ENCODE peak calls at places on chromosomes 12 and 14, in seven cellular contexts. One of them, this sample, is unnamed.

GRCh38 chr12:49902399-49903350 is 1.0 kb downstream of the FAIM2 start:
- DNase-seq in HepG2: no peak
- DNase-seq in H1: no peak
- DNase-seq in GM12878: no peak
- DNase-seq in SK-N-SH: peak; percentile 62
- DNase-seq in NT2/D1: no peak
- DNase-seq in K562: peak; percentile 43
- DNase-seq in this sample: no peak

GRCh38 chr14:69886843-69887242 is 7.6 kb downstream of the SMOC1 start:
- DNase-seq in NT2/D1: no peak
- DNase-seq in HepG2: no peak
- DNase-seq in GM12878: no peak
- DNase-seq in K562: no peak
- DNase-seq in SK-N-SH: no peak
- DNase-seq in H1: no peak
- DNase-seq in this sample: no peak

GRCh38 chr12:6370994-6371754 is 4.2 kb downstream of the SCNN1A start:
- DNase-seq in GM12878: peak; percentile 34
- DNase-seq in NT2/D1: peak; percentile 100
- DNase-seq in SK-N-SH: no peak
- DNase-seq in K562: peak; percentile 73
- DNase-seq in HepG2: peak; percentile 97
- DNase-seq in H1: peak; percentile 77
- DNase-seq in this sample: peak; percentile 95

GRCh38 chr12:103855036-103855712 is 14.1 kb upstream of the NT5DC3 start:
- DNase-seq in HepG2: peak; percentile 65
- DNase-seq in SK-N-SH: no peak
- DNase-seq in GM12878: no peak
- DNase-seq in K562: no peak
- DNase-seq in H1: no peak
- DNase-seq in NT2/D1: no peak
- DNase-seq in this sample: no peak

GRCh38 chr12:131892711-131893604 is 1.5 kb upstream of the ULK1 start:
- DNase-seq in K562: no peak
- DNase-seq in H1: no peak
- DNase-seq in NT2/D1: no peak
- DNase-seq in GM12878: no peak
- DNase-seq in SK-N-SH: no peak
- DNase-seq in HepG2: no peak
- DNase-seq in this sample: no peak

GRCh38 chr12:45981075-45981837 is 9.1 kb downstream of the SCAF11 start:
- DNase-seq in HepG2: no peak
- DNase-seq in H1: no peak
- DNase-seq in SK-N-SH: no peak
- DNase-seq in K562: no peak
- DNase-seq in NT2/D1: no peak
- DNase-seq in GM12878: no peak
- DNase-seq in this sample: no peak

GRCh38 chr14:54902521-54903420 is at the start of gene GCH1:
- DNase-seq in SK-N-SH: peak; percentile 96
- DNase-seq in HepG2: peak; percentile 72
- DNase-seq in NT2/D1: peak; percentile 28
- DNase-seq in H1: peak; percentile 91
- DNase-seq in GM12878: no peak
- DNase-seq in K562: peak; percentile 81
- DNase-seq in this sample: peak; percentile 61

GRCh38 chr14:36767603-36768281 is 106.1 kb downstream of the PAX9 start:
- DNase-seq in K562: peak; percentile 50
- DNase-seq in HepG2: no peak
- DNase-seq in SK-N-SH: no peak
- DNase-seq in GM12878: no peak
- DNase-seq in H1: no peak
- DNase-seq in NT2/D1: no peak
- DNase-seq in this sample: no peak

GRCh38 chr14:57834001-57834598 is 31.8 kb downstream of the SLC35F4 start:
- DNase-seq in GM12878: no peak
- DNase-seq in H1: no peak
- DNase-seq in K562: no peak
- DNase-seq in NT2/D1: no peak
- DNase-seq in HepG2: no peak
- DNase-seq in SK-N-SH: no peak
- DNase-seq in this sample: no peak

GRCh38 chr14:64035143-64035542 is 182.3 kb downstream of the SYNE2 start:
- DNase-seq in SK-N-SH: no peak
- DNase-seq in K562: no peak
- DNase-seq in GM12878: no peak
- DNase-seq in NT2/D1: no peak
- DNase-seq in HepG2: no peak
- DNase-seq in H1: no peak
- DNase-seq in this sample: no peak

GRCh38 chr14:64040044-64040443 is 187.2 kb downstream of the SYNE2 start:
- DNase-seq in GM12878: no peak
- DNase-seq in SK-N-SH: no peak
- DNase-seq in NT2/D1: no peak
- DNase-seq in HepG2: no peak
- DNase-seq in K562: no peak
- DNase-seq in H1: no peak
- DNase-seq in this sample: no peak

DNA sequence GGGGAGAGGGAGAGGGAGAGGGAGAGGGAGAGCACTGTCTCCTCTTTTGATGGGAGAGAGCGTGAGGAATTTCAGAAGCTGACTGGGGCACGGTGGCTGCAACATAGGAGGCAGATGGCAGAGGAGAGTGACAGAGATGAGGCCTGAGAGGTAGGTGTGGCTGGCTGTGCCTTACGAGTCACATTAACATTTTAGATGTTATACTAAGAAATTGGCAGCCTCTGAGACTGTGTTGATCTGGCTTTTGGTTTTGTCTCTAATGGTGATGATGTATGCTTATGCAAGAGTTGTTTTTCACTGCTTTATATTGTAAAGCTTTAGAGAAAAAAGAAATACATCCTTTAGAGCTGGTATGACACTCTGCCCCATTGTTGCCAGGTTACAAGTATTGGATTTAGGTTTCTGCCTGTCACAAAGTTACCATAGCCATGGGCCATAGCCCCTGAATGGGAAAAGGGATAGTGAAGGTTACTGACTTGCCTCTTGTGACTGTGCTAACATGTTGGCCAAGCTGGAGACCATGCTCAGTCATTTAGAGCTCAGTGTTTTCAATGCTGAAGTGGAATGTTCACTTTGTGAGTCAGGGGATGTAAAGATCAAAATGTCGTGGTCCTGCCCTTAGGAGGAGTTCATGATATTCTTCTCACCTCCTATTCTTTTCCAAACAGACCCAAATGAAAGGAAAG is 186.2 kb downstream of the SYNE2 start:
- DNase-seq in GM12878: no peak
- DNase-seq in H1: no peak
- DNase-seq in K562: no peak
- DNase-seq in SK-N-SH: no peak
- DNase-seq in NT2/D1: no peak
- DNase-seq in HepG2: no peak
- DNase-seq in this sample: no peak
- TF ChIP-seq YY1 in GM12878: no peak
- TF ChIP-seq YY1 in H1: no peak
- TF ChIP-seq YY1 in K562: no peak
- TF ChIP-seq YY1 in SK-N-SH: no peak
- TF ChIP-seq YY1 in NT2/D1: no peak
- TF ChIP-seq YY1 in HepG2: no peak
- TF ChIP-seq YY1 in this sample: no peak

DNA sequence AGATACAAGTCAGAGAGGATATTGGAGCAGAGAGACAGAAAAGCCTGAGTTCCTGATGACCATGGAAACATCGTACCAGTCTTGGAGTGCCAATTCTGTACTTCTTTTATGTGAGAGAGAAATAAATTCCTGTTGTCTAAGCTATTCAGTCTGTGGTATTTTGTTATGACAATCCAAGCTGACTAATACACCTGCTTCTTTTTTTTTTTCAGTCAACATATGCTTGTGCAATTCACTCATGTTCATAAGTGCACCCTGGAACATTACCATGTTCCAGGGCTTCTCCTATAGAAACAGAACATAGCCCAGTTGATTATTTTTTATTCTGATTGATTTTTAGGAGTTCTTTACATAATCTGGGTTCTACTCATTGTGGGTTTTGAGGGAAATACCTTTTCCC is 1.7 kb upstream of the CHPT1 start:
- DNase-seq in HepG2: peak; percentile 61
- DNase-seq in GM12878: no peak
- DNase-seq in SK-N-SH: no peak
- DNase-seq in H1: no peak
- DNase-seq in NT2/D1: no peak
- DNase-seq in K562: no peak
- DNase-seq in this sample: no peak
- TF ChIP-seq YY1 in HepG2: no peak
- TF ChIP-seq YY1 in GM12878: no peak
- TF ChIP-seq YY1 in SK-N-SH: no peak
- TF ChIP-seq YY1 in H1: no peak
- TF ChIP-seq YY1 in NT2/D1: no peak
- TF ChIP-seq YY1 in K562: no peak
- TF ChIP-seq YY1 in this sample: no peak

GRCh38 chr14:44444454-44444853 is 62.6 kb downstream of the FSCB start:
- DNase-seq in HepG2: no peak
- DNase-seq in GM12878: no peak
- DNase-seq in NT2/D1: no peak
- DNase-seq in H1: no peak
- DNase-seq in SK-N-SH: no peak
- DNase-seq in K562: no peak
- DNase-seq in this sample: no peak

GRCh38 chr14:44449694-44450093 is 57.4 kb downstream of the FSCB start:
- DNase-seq in NT2/D1: no peak
- DNase-seq in K562: no peak
- DNase-seq in HepG2: peak; percentile 0
- DNase-seq in GM12878: no peak
- DNase-seq in SK-N-SH: no peak
- DNase-seq in H1: no peak
- DNase-seq in this sample: no peak

GRCh38 chr14:44448816-44449411 is 58.2 kb downstream of the FSCB start:
- DNase-seq in HepG2: peak; percentile 14
- DNase-seq in H1: no peak
- DNase-seq in NT2/D1: no peak
- DNase-seq in K562: peak; percentile 53
- DNase-seq in GM12878: no peak
- DNase-seq in SK-N-SH: no peak
- DNase-seq in this sample: no peak

DNA sequence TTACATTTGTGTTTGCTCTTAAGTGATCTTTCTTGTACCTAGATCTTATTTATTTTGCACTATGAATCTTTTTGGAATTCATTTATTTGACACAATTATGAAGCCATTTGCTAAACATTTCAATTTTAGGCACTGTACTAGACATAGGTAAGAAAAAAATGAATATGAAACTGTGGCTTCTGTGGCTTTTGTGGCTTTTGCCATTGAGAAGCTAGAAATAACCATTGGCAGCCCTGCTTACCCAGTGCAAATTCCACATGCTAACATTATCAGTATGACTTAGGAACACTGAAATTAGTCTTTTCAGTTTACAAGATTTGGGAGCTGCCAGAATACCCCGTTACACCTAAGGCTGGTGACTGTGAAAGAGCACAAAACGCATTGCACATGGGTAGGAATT is 60.1 kb downstream of the FSCB start:
- DNase-seq in H1: no peak
- DNase-seq in NT2/D1: no peak
- DNase-seq in SK-N-SH: no peak
- DNase-seq in GM12878: no peak
- DNase-seq in K562: no peak
- DNase-seq in HepG2: no peak
- DNase-seq in this sample: no peak
- TF ChIP-seq YY1 in H1: no peak
- TF ChIP-seq YY1 in NT2/D1: no peak
- TF ChIP-seq YY1 in SK-N-SH: no peak
- TF ChIP-seq YY1 in GM12878: no peak
- TF ChIP-seq YY1 in K562: no peak
- TF ChIP-seq YY1 in HepG2: no peak
- TF ChIP-seq YY1 in this sample: no peak

GRCh38 chr12:101819467-101819866 is 11.3 kb downstream of the GNPTAB start:
- DNase-seq in SK-N-SH: no peak
- DNase-seq in H1: no peak
- DNase-seq in HepG2: no peak
- DNase-seq in GM12878: no peak
- DNase-seq in K562: no peak
- DNase-seq in NT2/D1: no peak
- DNase-seq in this sample: no peak

GRCh38 chr12:101823039-101823438 is 7.7 kb downstream of the GNPTAB start:
- DNase-seq in GM12878: no peak
- DNase-seq in NT2/D1: no peak
- DNase-seq in SK-N-SH: no peak
- DNase-seq in H1: no peak
- DNase-seq in HepG2: no peak
- DNase-seq in K562: no peak
- DNase-seq in this sample: no peak

GRCh38 chr12:101826766-101827368 is 3.9 kb downstream of the GNPTAB start:
- DNase-seq in NT2/D1: no peak
- DNase-seq in SK-N-SH: no peak
- DNase-seq in GM12878: no peak
- DNase-seq in K562: peak; percentile 34
- DNase-seq in HepG2: no peak
- DNase-seq in H1: no peak
- DNase-seq in this sample: no peak

GRCh38 chr12:101824831-101825230 is 5.9 kb downstream of the GNPTAB start:
- DNase-seq in K562: no peak
- DNase-seq in GM12878: no peak
- DNase-seq in H1: no peak
- DNase-seq in SK-N-SH: no peak
- DNase-seq in NT2/D1: peak; percentile 54
- DNase-seq in HepG2: no peak
- DNase-seq in this sample: no peak

DNA sequence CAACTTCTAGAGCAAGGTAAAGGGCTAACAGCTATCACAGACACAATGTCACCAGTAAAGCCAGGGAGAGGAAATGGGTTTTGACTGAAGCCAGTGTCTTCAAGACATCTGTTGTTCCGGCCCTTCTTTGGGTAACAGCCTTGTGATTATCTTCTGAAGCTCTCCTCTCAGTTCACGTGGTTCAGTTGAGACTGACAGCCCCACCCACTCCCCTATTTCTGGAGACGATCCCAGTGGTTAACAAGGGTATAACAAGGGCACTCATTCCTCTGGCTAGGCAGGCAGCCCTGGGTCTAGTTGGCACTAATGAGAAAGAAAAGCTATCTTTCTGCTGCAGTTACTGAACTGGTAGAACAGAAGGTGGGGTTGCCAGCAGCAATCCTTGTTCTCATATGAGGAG is 6.9 kb downstream of the GNPTAB start:
- DNase-seq in NT2/D1: peak; percentile 46
- DNase-seq in K562: peak; percentile 86
- DNase-seq in H1: peak; percentile 50
- DNase-seq in HepG2: peak; percentile 21
- DNase-seq in GM12878: no peak
- DNase-seq in SK-N-SH: peak; percentile 71
- DNase-seq in this sample: peak; percentile 33
- TF ChIP-seq YY1 in NT2/D1: no peak
- TF ChIP-seq YY1 in K562: no peak
- TF ChIP-seq YY1 in H1: no peak
- TF ChIP-seq YY1 in HepG2: no peak
- TF ChIP-seq YY1 in GM12878: no peak
- TF ChIP-seq YY1 in SK-N-SH: no peak
- TF ChIP-seq YY1 in this sample: no peak